ENCODE peak calls at places on chromosome 16, in nine cellular contexts. H is CD4-positive, CD25-positive, alpha-beta regulatory T cell; S is K562; R is neural progenitor cell; L is spleen; B is psoas muscle; M is thyroid gland; A is mucosa of descending colon; F is fibroblast of lung. G is an unnamed sample. For H3K4me1, the result is how much of the 10 kb centered on the place peaks cover.

GRCh38 chr16:54718376-54718775 is 212.3 kb upstream of the IRX5 start:
- DNase-seq in R (no peak), B (no peak), A (no peak), F (no peak), H (no peak), S (no peak), M (no peak), L (no peak), G (no peak)

GRCh38 chr16:23387666-23388065 is 65.3 kb downstream of the COG7 start:
- DNase-seq in A (peak), B (no peak), F (no peak), M (no peak), R (no peak), L (no peak), S (no peak), H (no peak), G (no peak)

GRCh38 chr16:8619671-8620370 is 1.7 kb upstream of the METTL22 start:
- DNase-seq in L (no peak), H (no peak), F (no peak), R (no peak), S (no peak), M (no peak), B (no peak), A (no peak), G (no peak)

GRCh38 chr16:85462405-85463227 is 150.5 kb upstream of the GSE1 start:
- DNase-seq in B (no peak), S (peak), H (no peak), M (peak), F (no peak), A (no peak), R (peak), L (no peak), G (peak)

GRCh38 chr16:22091721-22092120 is 620 bp upstream of the VWA3A start:
- DNase-seq in R (no peak), S (no peak), L (no peak), M (no peak), A (no peak), F (no peak), B (no peak), H (no peak), G (no peak)

GRCh38 chr16:57732011-57732410 is 3.6 kb upstream of the KATNB1 start:
- DNase-seq in S (no peak), F (peak), H (no peak), R (no peak), A (no peak), M (no peak), L (no peak), B (no peak), G (no peak)

GRCh38 chr16:68733570-68733969 is 3.5 kb upstream of the CDH1 start:
- DNase-seq in R (no peak), A (no peak), H (no peak), F (no peak), L (no peak), B (no peak), S (no peak), M (no peak), G (no peak)

GRCh38 chr16:57810197-57811024 is 8.1 kb upstream of the KIFC3 start:
- DNase-seq in M (peak), B (peak), L (peak), F (peak), A (peak), S (peak), R (peak), H (peak), G (peak)

GRCh38 chr16:86321491-86321890 is 188.8 kb upstream of the FOXF1 start:
- DNase-seq in S (no peak), F (no peak), L (peak), H (no peak), B (no peak), A (no peak), M (no peak), R (no peak), G (no peak)

GRCh38 chr16:86598607-86599318 is 20.4 kb downstream of the FOXL1 start:
- DNase-seq in F (no peak), S (no peak), M (no peak), R (no peak), H (no peak), B (no peak), L (no peak), A (no peak), G (no peak)

GRCh38 chr16:16029431-16030011 is 80.1 kb downstream of the ABCC1 start:
- DNase-seq in B (no peak), H (no peak), F (peak), A (no peak), M (no peak), L (no peak), S (no peak), R (no peak), G (no peak)

GRCh38 chr16:50605733-50606430 is 57.7 kb downstream of the NKD1 start:
- DNase-seq in H (no peak), A (no peak), R (no peak), M (no peak), S (no peak), L (no peak), B (no peak), F (no peak), G (no peak)

GRCh38 chr16:23353440-23353839 is 51.3 kb downstream of the SCNN1B start:
- DNase-seq in S (no peak), L (peak), B (no peak), H (no peak), M (no peak), F (no peak), R (no peak), A (no peak), G (peak)

GRCh38 chr16:75307506-75307905 is 56.1 kb upstream of the BCAR1 start:
- DNase-seq in H (no peak), F (no peak), R (no peak), M (no peak), S (no peak), B (no peak), A (no peak), L (no peak), G (no peak)
- H3K4me1 ChIP-seq in H (under half), F (under half), R (under half), M (under half), S (half or more), B (under half), A (under half), L (under half), G (half or more)

GRCh38 chr16:6231351-6231750 is 1101.3 kb upstream of the RBFOX1 start:
- DNase-seq in F (no peak), R (no peak), M (no peak), S (no peak), A (no peak), L (no peak), H (no peak), B (no peak), G (no peak)
- H3K4me3 ChIP-seq in F (no peak), R (no peak), M (no peak), S (no peak), A (no peak), L (no peak), H (no peak), B (no peak), G (no peak)

DNA sequence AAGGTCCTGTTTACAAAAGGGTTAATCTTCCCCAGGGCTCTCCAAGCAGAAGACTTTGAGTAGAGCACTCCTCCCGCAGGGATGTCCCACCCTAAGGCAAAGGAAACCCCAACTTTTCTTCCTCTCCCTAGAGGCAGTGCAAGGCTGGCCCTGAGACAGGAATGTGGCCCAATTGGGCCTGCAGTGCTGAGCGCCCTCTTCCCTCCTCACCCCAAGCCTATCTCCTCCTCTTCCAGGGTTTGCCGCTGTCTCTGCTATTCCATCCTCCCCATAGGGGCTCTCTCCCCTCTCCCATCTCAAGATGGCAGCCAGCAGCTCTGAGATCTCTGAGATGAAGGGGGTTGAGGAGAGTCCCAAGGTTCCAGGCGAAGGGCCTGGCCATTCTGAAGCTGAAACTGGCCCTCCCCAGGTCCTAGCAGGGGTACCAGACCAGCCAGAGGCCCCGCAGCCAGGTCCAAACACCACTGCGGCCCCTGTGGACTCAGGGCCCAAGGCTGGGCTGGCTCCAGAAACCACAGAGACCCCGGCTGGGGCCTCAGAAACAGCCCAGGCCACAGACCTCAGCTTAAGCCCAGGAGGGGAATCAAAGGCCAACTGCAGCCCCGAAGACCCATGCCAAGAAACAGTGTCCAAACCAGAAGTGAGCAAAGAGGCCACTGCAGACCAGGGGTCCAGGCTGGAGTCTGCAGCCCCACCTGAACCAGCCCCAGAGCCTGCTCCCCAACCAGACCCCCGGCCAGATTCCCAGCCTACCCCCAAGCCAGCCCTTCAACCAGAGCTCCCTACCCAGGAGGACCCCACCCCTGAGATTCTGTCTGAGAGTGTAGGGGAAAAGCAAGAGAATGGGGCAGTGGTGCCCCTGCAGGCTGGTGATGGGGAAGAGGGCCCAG is 1.0 kb downstream of the PRRT2 start:
- DNase-seq in A (peak), M (no peak), S (no peak), H (no peak), F (no peak), R (peak), B (no peak), L (no peak), G (no peak)
- H3K4me1 ChIP-seq in A (half or more), M (under half), S (under half), H (half or more), F (under half), R (half or more), B (under half), L (half or more), G (half or more)

DNA sequence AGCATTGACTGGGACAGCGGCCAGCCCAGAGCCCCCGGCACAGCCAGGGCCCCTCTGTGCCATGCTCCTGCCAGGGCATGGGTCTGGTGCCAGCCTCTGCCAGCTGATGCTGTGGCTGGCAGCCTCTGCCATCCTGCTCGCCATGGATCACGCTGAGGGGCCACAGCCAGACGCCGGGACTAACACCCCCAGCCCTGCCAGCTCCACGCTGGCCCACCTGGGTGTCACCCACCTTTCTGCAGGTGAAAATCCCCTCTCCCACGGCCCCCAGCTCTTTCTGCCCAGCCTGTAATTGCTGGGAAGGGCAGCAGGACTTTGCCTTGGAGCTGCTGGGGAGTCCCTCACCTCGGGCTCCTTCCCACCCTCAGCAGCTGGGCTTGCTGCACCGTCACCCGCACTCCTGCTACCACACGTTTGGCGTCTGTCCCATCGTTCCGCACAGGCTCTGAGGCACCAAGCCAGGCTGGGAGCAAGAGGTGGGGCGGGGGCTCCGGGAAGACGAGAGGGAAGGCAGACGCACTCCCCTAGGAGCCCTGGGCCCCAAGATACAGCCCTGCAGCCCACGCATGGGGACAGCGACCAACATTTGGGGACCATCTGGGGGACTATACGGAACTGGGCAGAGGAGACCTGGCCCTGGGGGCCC is 42.0 kb upstream of the ACSF3 start:
- DNase-seq in H (no peak), B (peak), F (no peak), A (peak), L (peak), S (no peak), R (no peak), M (no peak), G (no peak)
- H3K4me3 ChIP-seq in H (no peak), B (no peak), F (no peak), A (no peak), L (no peak), S (no peak), R (no peak), M (no peak), G (no peak)

GRCh38 chr16:53083123-53083522 is 28.3 kb downstream of the CHD9 start:
- DNase-seq in F (no peak), A (no peak), M (no peak), H (no peak), L (no peak), R (no peak), S (no peak), B (no peak), G (no peak)

GRCh38 chr16:53084141-53084541 is 29.4 kb downstream of the CHD9 start:
- DNase-seq in A (no peak), M (no peak), B (no peak), L (no peak), R (no peak), S (no peak), H (no peak), F (no peak), G (no peak)

GRCh38 chr16:53084736-53085538 is 30.1 kb downstream of the CHD9 start:
- DNase-seq in L (no peak), B (no peak), A (no peak), S (no peak), H (no peak), M (no peak), R (no peak), F (peak), G (no peak)

GRCh38 chr16:53087101-53087500 is 32.3 kb downstream of the CHD9 start:
- DNase-seq in H (no peak), S (no peak), R (no peak), M (peak), F (peak), L (no peak), B (no peak), A (no peak), G (no peak)

GRCh38 chr16:53085539-53086450 is 31.0 kb downstream of the CHD9 start:
- DNase-seq in S (no peak), L (no peak), A (no peak), H (no peak), R (no peak), M (peak), F (peak), B (no peak), G (no peak)
- H3K4me1 ChIP-seq in S (under half), L (half or more), A (under half), H (under half), R (under half), M (under half), F (under half), B (half or more), G (under half)

DNA sequence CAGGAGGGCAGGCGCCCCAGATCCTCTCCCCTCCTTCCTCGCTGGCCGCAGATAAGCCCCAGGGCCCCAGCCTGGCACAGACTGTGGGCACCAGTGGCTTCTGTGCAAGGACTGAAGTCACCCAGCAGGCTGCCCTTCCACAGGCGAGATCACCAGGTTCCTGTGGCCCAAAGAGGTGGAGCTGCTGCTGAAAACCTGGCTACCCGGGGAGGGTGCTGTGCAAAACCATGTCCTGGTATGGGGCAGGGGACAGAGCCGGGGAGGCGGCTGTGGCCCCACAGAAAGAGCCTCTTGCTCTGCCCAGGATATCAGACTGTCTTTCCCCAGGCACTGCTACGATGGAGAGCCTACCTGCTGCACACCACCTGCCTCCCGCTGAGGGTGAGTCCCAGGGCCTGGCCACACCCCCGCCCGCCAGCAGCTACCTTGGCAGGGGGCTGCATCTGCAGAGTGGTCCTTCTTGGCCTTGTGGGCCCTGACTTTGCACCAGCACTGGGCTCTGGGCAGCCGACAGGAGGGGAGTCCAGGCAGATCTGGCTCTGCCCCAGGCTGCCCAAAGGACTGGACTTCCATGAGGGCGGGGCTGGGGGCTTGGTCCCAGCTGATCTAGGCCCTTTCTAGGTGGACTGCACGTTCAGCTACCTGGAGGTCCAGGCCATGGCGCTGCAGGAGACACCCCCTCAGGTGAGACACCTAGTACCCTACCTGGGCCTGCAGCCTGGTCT is 615 bp downstream of the CARMIL2 start:
- DNase-seq in H (no peak), R (no peak), M (no peak), B (peak), F (no peak), L (peak), S (no peak), A (no peak), G (no peak)
- H3K4me3 ChIP-seq in H (peak), R (peak), M (no peak), B (peak), F (no peak), L (peak), S (no peak), A (no peak), G (no peak)

GRCh38 chr16:78735337-78735736 is 635.9 kb downstream of the WWOX start:
- DNase-seq in S (no peak), L (no peak), F (no peak), M (no peak), B (no peak), A (no peak), R (no peak), H (no peak), G (no peak)
- H3K4me1 ChIP-seq in S (under half), L (under half), F (under half), M (under half), B (under half), A (under half), R (under half), H (under half), G (under half)

GRCh38 chr16:4324871-4325740 is 9.2 kb downstream of the GLIS2 start:
- DNase-seq in F (no peak), H (no peak), L (no peak), R (no peak), S (no peak), B (peak), A (no peak), M (no peak), G (no peak)

GRCh38 chr16:4324479-4324868 is 8.6 kb downstream of the GLIS2 start:
- DNase-seq in M (no peak), H (no peak), L (no peak), B (no peak), F (no peak), S (no peak), R (no peak), A (no peak), G (no peak)

GRCh38 chr16:4322121-4323035 is 6.5 kb downstream of the GLIS2 start:
- DNase-seq in R (no peak), L (no peak), M (peak), F (no peak), A (no peak), B (peak), S (no peak), H (no peak), G (peak)

GRCh38 chr16:4323071-4323844 is 7.4 kb downstream of the GLIS2 start:
- DNase-seq in R (no peak), A (no peak), M (peak), L (no peak), B (peak), S (no peak), F (no peak), H (no peak), G (peak)

DNA sequence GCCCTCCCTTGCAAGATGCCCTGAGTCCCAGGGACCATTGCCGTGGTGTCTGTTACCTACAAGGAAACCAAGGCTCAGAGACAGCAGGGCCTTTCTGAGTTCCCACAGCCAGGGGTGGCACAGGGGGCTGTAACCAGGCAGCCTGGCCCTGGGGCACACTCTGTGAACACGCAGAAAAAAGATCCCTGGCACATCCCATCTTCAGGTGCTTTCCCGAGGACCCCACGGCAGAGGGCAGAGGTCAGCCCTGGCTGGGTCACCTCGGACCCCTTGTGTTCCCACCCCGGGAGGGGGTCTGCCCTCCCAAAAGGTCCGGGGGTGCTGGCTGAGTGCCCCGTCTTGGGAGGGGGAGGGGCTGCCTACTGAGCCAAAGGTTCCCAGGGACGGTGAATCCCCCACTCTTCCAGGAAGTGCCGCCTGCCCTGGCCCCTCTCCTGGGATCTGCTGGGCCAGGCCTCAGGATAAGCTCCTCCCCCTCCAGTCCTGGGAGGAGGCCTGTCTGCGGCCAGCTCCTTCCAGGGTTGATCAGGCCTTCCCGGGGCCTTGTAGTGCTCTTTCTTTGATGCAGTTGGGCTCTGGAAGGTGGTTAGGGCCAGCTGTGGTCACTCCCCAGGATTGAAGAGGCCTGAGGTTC is 8.1 kb downstream of the GLIS2 start:
- DNase-seq in L (no peak), R (peak), B (peak), S (peak), F (peak), A (no peak), H (no peak), M (peak), G (peak)
- H3K4me3 ChIP-seq in L (no peak), R (no peak), B (no peak), S (no peak), F (no peak), A (no peak), H (no peak), M (no peak), G (no peak)

GRCh38 chr16:1989209-1989825 is 453 bp upstream of the SYNGR3 start:
- DNase-seq in F (no peak), L (no peak), A (no peak), M (no peak), B (no peak), S (no peak), H (no peak), R (peak), G (no peak)
- H3K4me1 ChIP-seq in F (under half), L (half or more), A (under half), M (under half), B (under half), S (under half), H (under half), R (under half), G (under half)

GRCh38 chr16:89406277-89406888 is 84.0 kb downstream of the ANKRD11 start:
- DNase-seq in L (no peak), R (no peak), M (no peak), S (no peak), A (no peak), H (no peak), B (peak), F (no peak), G (peak)

GRCh38 chr16:89409161-89409711 is 81.1 kb downstream of the ANKRD11 start:
- DNase-seq in H (peak), L (peak), F (no peak), R (no peak), B (no peak), M (no peak), S (no peak), A (peak), G (no peak)

GRCh38 chr16:89407282-89407924 is 83.0 kb downstream of the ANKRD11 start:
- DNase-seq in L (peak), R (no peak), B (no peak), F (no peak), M (no peak), H (no peak), A (no peak), S (no peak), G (no peak)

GRCh38 chr16:89408315-89408714 is 82.0 kb downstream of the ANKRD11 start:
- DNase-seq in F (no peak), L (no peak), A (no peak), M (no peak), H (no peak), B (peak), S (no peak), R (no peak), G (peak)

GRCh38 chr16:89407925-89408300 is 82.4 kb downstream of the ANKRD11 start:
- DNase-seq in S (no peak), R (no peak), B (peak), A (no peak), H (no peak), F (peak), L (no peak), M (no peak), G (no peak)
- H3K4me3 ChIP-seq in S (no peak), R (no peak), B (no peak), A (no peak), H (peak), F (no peak), L (no peak), M (no peak), G (no peak)

G was measured in body of pancreas.